ENCODE peak calls at places on chromosomes 5 and 9, in eight cellular contexts. E is upper lobe of right lung, A is HCT116, O is endodermal cell, M is WERI-Rb-1, L is neural progenitor cell, N is tibial artery, D is right lobe of liver. K is an unnamed sample.

GRCh38 chr9:130111805-130112204 is 58.1 kb downstream of the GPR107 start:
- DNase-seq in E (no peak), A (no peak), O (no peak), M (peak; percentile 83), L (no peak), N (no peak), D (no peak), K (no peak)

GRCh38 chr5:169650701-169651331 is 13.7 kb downstream of the DOCK2 start:
- DNase-seq in E (no peak), A (no peak), O (no peak), M (no peak), L (no peak), N (no peak), D (no peak), K (no peak)

GRCh38 chr5:176743136-176743827 is 67.1 kb upstream of the UNC5A start:
- DNase-seq in E (peak; percentile 57), A (no peak), O (peak; percentile 80), M (peak; percentile 17), L (peak; percentile 78), N (no peak), D (peak; percentile 35), K (no peak)

GRCh38 chr5:142587354-142587965 is 98.4 kb downstream of the FGF1 start:
- DNase-seq in E (no peak), A (peak; percentile 12), O (peak; percentile 78), M (peak; percentile 22), L (peak; percentile 81), N (no peak), D (no peak), K (peak; percentile 30)

GRCh38 chr5:146041180-146041789 is 64.1 kb downstream of the PLAC8L1 start:
- DNase-seq in E (no peak), A (no peak), O (no peak), M (no peak), L (no peak), N (no peak), D (no peak), K (no peak)

GRCh38 chr9:71850996-71851395 is 60.0 kb downstream of the ABHD17B start:
- DNase-seq in E (no peak), A (no peak), O (no peak), M (no peak), L (no peak), N (no peak), D (no peak), K (no peak)

GRCh38 chr5:171055881-171056454 is 194.2 kb downstream of the RANBP17 start:
- DNase-seq in E (no peak), A (no peak), O (no peak), M (no peak), L (no peak), N (no peak), D (no peak), K (no peak)

GRCh38 chr9:131803758-131804411 is 64.0 kb upstream of the RAPGEF1 start:
- DNase-seq in E (no peak), A (no peak), O (no peak), M (no peak), L (no peak), N (no peak), D (no peak), K (no peak)

GRCh38 chr9:70402213-70402612 is 12.2 kb downstream of the KLF9 start:
- DNase-seq in E (no peak), A (no peak), O (no peak), M (no peak), L (no peak), N (no peak), D (no peak), K (no peak)

GRCh38 chr9:89448821-89449220 is 49.1 kb downstream of the SEMA4D start:
- DNase-seq in E (no peak), A (no peak), O (no peak), M (no peak), L (no peak), N (no peak), D (no peak), K (no peak)

GRCh38 chr9:34710023-34710422 is at the start of gene CCL21:
- DNase-seq in E (no peak), A (no peak), O (no peak), M (no peak), L (no peak), N (no peak), D (peak; percentile 68), K (no peak)

GRCh38 chr9:108477538-108478006 is 378.2 kb downstream of the ACTL7B start:
- DNase-seq in E (no peak), A (no peak), O (no peak), M (no peak), L (no peak), N (no peak), D (no peak), K (peak; percentile 52)

GRCh38 chr5:126871441-126871840 is 94.5 kb downstream of the LMNB1 start:
- DNase-seq in E (no peak), A (no peak), O (no peak), M (no peak), L (no peak), N (no peak), D (no peak), K (no peak)

GRCh38 chr5:97909541-97909940 is 726.5 kb upstream of the RIOK2 start:
- DNase-seq in E (no peak), A (no peak), O (no peak), M (no peak), L (no peak), N (no peak), D (no peak), K (no peak)

GRCh38 chr5:8906303-8906967 is 639.4 kb downstream of the SEMA5A start:
- DNase-seq in E (no peak), A (no peak), O (no peak), M (no peak), L (no peak), N (no peak), D (no peak), K (no peak)

GRCh38 chr9:79570449-79571308 is 1.1 kb upstream of the TLE4 start:
- DNase-seq in E (peak; percentile 79), A (no peak), O (peak; percentile 78), M (peak; percentile 47), L (peak; percentile 97), N (peak; percentile 68), D (peak; percentile 60), K (peak; percentile 15)

GRCh38 chr5:73218552-73219171 is 45.7 kb downstream of the TMEM174 start:
- DNase-seq in E (no peak), A (peak; percentile 26), O (peak; percentile 44), M (no peak), L (peak; percentile 34), N (no peak), D (no peak), K (no peak)

GRCh38 chr5:150340614-150341265 is 16.8 kb upstream of the TCOF1 start:
- DNase-seq in E (no peak), A (no peak), O (no peak), M (peak; percentile 33), L (no peak), N (no peak), D (no peak), K (no peak)

GRCh38 chr5:79962580-79963222 is 28.4 kb downstream of the MTX3 start:
- DNase-seq in E (no peak), A (no peak), O (no peak), M (peak; percentile 39), L (peak; percentile 88), N (no peak), D (no peak), K (no peak)

GRCh38 chr9:97506264-97506663 is 4.8 kb downstream of the TMOD1 start:
- DNase-seq in E (no peak), A (no peak), O (no peak), M (no peak), L (no peak), N (no peak), D (no peak), K (no peak)

GRCh38 chr5:178739452-178740180 is 9.2 kb upstream of the ZNF354A start:
- DNase-seq in E (no peak), A (no peak), O (no peak), M (no peak), L (no peak), N (no peak), D (no peak), K (no peak)

GRCh38 chr5:178740181-178740557 is 9.7 kb upstream of the ZNF354A start:
- DNase-seq in E (no peak), A (no peak), O (no peak), M (no peak), L (no peak), N (no peak), D (no peak), K (no peak)

GRCh38 chr5:178740926-178741325 is 10.5 kb upstream of the ZNF354A start:
- DNase-seq in E (no peak), A (no peak), O (no peak), M (no peak), L (no peak), N (no peak), D (no peak), K (no peak)

GRCh38 chr5:178738513-178738912 is 8.1 kb upstream of the ZNF354A start:
- DNase-seq in E (no peak), A (no peak), O (no peak), M (no peak), L (no peak), N (no peak), D (no peak), K (no peak)
- H3K9me3 ChIP-seq in E (no peaks in the 10 kb centered on the region), A (no peaks in the 10 kb centered on the region), O (peaks cover 4% of the 10 kb centered on the region), M (no peaks in the 10 kb centered on the region), L (no peaks in the 10 kb centered on the region), N (no peaks in the 10 kb centered on the region), D (no peaks in the 10 kb centered on the region), K (no peaks in the 10 kb centered on the region)

DNA sequence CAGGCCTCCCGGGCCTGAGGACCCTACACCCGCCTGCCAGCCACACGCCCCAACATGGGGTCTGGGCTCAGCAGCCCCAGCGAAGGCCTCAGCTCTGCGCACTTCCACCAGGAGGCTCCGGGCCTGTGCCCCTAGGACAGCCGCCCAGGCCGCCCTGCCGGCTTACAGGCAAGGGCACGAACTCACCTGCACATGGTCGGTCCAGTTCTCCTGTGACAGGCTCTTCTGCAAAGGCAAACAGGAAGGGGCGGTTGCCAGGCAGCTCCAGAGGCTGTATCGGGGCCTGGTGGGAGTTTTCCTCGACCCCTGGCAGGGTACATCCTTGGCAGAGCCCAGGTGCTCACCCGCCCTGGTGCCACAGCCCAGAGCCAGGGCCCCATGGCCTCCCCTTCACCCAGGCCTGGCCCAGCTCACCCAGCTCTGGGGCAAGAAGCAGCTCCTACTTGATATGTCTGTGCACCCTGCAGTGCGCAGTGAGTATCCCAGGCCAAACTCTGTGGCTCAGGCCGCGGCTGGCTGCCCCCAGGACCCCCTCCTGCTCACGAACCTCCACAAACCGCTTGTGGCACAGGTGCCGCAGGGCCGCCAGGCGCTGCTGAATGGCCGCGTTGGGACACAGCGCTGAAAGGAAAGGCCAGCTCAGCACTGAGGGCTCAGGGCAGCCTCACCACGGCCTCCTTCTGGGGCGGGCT is 52.2 kb upstream of the NRARP start:
- DNase-seq in E (peak; percentile 59), A (no peak), O (no peak), M (no peak), L (no peak), N (no peak), D (no peak), K (no peak)
- H3K9me3 ChIP-seq in E (peaks cover 12% of the 10 kb centered on the region), A (peaks cover 10% of the 10 kb centered on the region), O (peaks cover 20% of the 10 kb centered on the region), M (peaks cover 13% of the 10 kb centered on the region), L (peaks cover 5% of the 10 kb centered on the region), N (peaks cover 10% of the 10 kb centered on the region), D (no peaks in the 10 kb centered on the region), K (no peaks in the 10 kb centered on the region)

GRCh38 chr9:90552317-90552716 is 90.3 kb downstream of the DIRAS2 start:
- DNase-seq in E (no peak), A (no peak), O (no peak), M (no peak), L (no peak), N (no peak), D (no peak), K (no peak)
- H3K9me3 ChIP-seq in E (no peaks in the 10 kb centered on the region), A (no peaks in the 10 kb centered on the region), O (peaks cover 25% of the 10 kb centered on the region), M (no peaks in the 10 kb centered on the region), L (peaks cover 5% of the 10 kb centered on the region), N (no peaks in the 10 kb centered on the region), D (no peaks in the 10 kb centered on the region), K (no peaks in the 10 kb centered on the region)

GRCh38 chr5:120396186-120396585 is 67.9 kb upstream of the PRR16 start:
- DNase-seq in E (no peak), A (no peak), O (no peak), M (no peak), L (no peak), N (no peak), D (no peak), K (no peak)
- H3K9me3 ChIP-seq in E (no peaks in the 10 kb centered on the region), A (peaks cover 3% of the 10 kb centered on the region), O (peaks cover 22% of the 10 kb centered on the region), M (no peaks in the 10 kb centered on the region), L (no peaks in the 10 kb centered on the region), N (no peaks in the 10 kb centered on the region), D (no peaks in the 10 kb centered on the region), K (no peaks in the 10 kb centered on the region)

K was measured in small intestine.